ENCODE peak calls at places on chromosomes 4 and X, in five cellular contexts. W, S, P, F and G are unnamed samples.

GRCh38 chr4:87521757-87522374 is 7.3 kb downstream of the SPARCL1 start:
- DNase-seq in W (no peak), S (no peak), P (no peak), F (no peak), G (no peak)

GRCh38 chr4:88938138-88938537 is 118.8 kb downstream of the FAM13A start:
- DNase-seq in W (peak; percentile 69), S (peak; percentile 94), P (no peak), F (no peak), G (peak; percentile 96)

GRCh38 chr4:141124224-141124623 is 9.0 kb downstream of the RNF150 start:
- DNase-seq in W (no peak), S (peak; percentile 14), P (no peak), F (no peak), G (no peak)

GRCh38 chr4:143156853-143157252 is 27.9 kb upstream of the USP38 start:
- DNase-seq in W (no peak), S (no peak), P (no peak), F (no peak), G (no peak)

GRCh38 chrX:108735087-108735679 is 1.2 kb downstream of the IRS4 start:
- DNase-seq in W (no peak), S (no peak), P (no peak), F (peak; percentile 49), G (no peak)

GRCh38 chr4:150078996-150079581 is 844 bp downstream of the DCLK2 start:
- DNase-seq in W (no peak), S (peak; percentile 56), P (peak; percentile 64), F (peak; percentile 22), G (no peak)

GRCh38 chr4:36841583-36842326 is 402.8 kb upstream of the NWD2 start:
- DNase-seq in W (no peak), S (no peak), P (no peak), F (no peak), G (peak; percentile 23)

GRCh38 chrX:151419748-151420147 is 22.7 kb downstream of the VMA21 start:
- DNase-seq in W (no peak), S (no peak), P (no peak), F (no peak), G (no peak)

GRCh38 chr4:102217345-102217744 is 127.9 kb downstream of the SLC39A8 start:
- DNase-seq in W (no peak), S (no peak), P (no peak), F (no peak), G (no peak)

GRCh38 chr4:102217775-102218174 is 127.5 kb downstream of the SLC39A8 start:
- DNase-seq in W (no peak), S (no peak), P (no peak), F (no peak), G (peak; percentile 9)

DNA sequence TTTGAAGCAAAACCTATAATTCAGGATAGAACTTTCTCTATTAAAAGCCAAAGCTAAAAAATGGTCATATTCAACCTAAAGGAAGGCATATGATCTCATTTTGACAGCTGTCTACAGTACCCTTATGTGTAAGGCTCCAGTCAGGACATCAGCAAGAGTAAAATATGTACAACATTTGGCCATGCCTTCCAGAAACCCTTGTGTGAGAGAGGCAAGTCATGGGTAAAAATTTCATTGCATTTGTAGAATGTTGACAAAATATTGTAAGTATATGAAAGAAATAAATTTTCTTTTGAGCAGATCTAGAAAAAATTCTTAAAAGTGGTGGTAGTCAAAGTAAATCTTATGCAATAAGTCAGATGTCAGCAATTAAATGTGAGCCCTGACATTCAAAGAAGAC is 132.3 kb downstream of the SLC39A8 start:
- DNase-seq in W (no peak), S (no peak), P (no peak), F (no peak), G (no peak)
- TF ChIP-seq CTCF in W (no peak), S (no peak), P (no peak), F (no peak), G (no peak)

GRCh38 chr4:2932951-2933565 is 30.1 kb downstream of the NOP14 start:
- DNase-seq in W (no peak), S (no peak), P (no peak), F (no peak), G (no peak)
- H3K4me3 ChIP-seq in W (peak overlapping the region; percentile 80), S (peak overlapping the region; percentile 70), P (no peak overlapping the region), F (peak overlapping the region; percentile 90), G (peak overlapping the region; percentile 70)

DNA sequence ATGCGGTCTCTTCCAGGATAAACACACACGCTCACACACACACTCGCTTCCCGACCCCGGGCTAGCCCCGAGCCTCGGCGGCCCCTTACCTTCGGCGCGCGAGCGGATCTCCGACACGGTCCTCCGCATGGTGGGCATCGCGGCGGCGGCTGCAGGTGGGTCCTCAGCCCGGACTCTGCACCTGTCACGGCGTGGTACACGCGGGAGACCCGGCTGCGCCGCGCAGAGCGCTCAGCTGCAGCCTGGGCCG is 244 bp downstream of the ATP8A1 start:
- DNase-seq in W (no peak), S (no peak), P (no peak), F (no peak), G (no peak)
- TF ChIP-seq CTCF in W (no peak), S (no peak), P (no peak), F (no peak), G (no peak)

GRCh38 chr4:94307231-94307840 is 35.3 kb downstream of the HPGDS start:
- DNase-seq in W (no peak), S (no peak), P (no peak), F (peak; percentile 3), G (no peak)

GRCh38 chr4:94304365-94304971 is 38.2 kb downstream of the HPGDS start:
- DNase-seq in W (peak; percentile 1), S (peak; percentile 19), P (no peak), F (peak; percentile 18), G (no peak)

GRCh38 chr4:94305468-94306225 is 37.0 kb downstream of the HPGDS start:
- DNase-seq in W (no peak), S (peak; percentile 11), P (no peak), F (no peak), G (peak; percentile 9)

GRCh38 chr4:94306713-94307112 is 35.9 kb downstream of the HPGDS start:
- DNase-seq in W (no peak), S (peak; percentile 7), P (no peak), F (no peak), G (no peak)
- H3K4me3 ChIP-seq in W (no peak overlapping the region), S (no peak overlapping the region), P (no peak overlapping the region), F (no peak overlapping the region), G (no peak overlapping the region)

DNA sequence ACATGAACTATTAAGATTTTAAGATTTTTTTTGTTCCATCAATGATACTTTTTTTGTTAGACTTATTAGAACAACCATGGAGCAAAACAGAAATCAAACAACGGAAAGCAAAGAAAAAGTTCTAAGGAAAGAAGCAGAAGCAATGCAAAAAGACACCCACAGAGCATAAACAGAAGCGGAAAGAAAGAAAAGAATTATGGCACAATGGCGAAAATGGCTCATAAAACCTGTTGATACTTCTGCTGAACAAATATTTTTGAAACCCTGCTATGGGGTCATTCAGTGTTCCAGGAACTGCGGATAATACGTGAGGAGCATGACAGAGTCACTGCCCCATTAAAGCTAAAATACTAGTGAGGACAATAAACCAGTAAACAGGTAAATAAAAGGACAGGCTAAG is 138.0 kb downstream of the ADAMTS3 start:
- DNase-seq in W (no peak), S (no peak), P (no peak), F (no peak), G (no peak)
- TF ChIP-seq CTCF in W (no peak), S (no peak), P (no peak), F (no peak), G (no peak)

GRCh38 chr4:6943012-6943869 is 33.6 kb downstream of the TBC1D14 start:
- DNase-seq in W (no peak), S (no peak), P (no peak), F (no peak), G (no peak)
- H3K4me3 ChIP-seq in W (no peak overlapping the region), S (no peak overlapping the region), P (no peak overlapping the region), F (no peak overlapping the region), G (no peak overlapping the region)